ENCODE peak calls at places on chromosomes 16 and 17, in nine cellular contexts. F, W, D, A, S, G, I, E and Q are unnamed samples.

GRCh38 chr17:50539762-50540440 is 7.1 kb upstream of the SPATA20 start:
- DNase-seq in G (no peak), A (peak; percentile 70), E (no peak), D (peak; percentile 39), I (peak; percentile 92), F (no peak), S (no peak), W (no peak), Q (peak; percentile 64)

GRCh38 chr16:68779891-68780290 is 42.8 kb downstream of the CDH1 start:
- DNase-seq in A (peak; percentile 42), I (no peak), E (no peak), G (no peak), D (no peak), S (no peak), W (no peak), F (no peak), Q (no peak)

GRCh38 chr16:1019934-1020305 is 38.4 kb downstream of the SOX8 start:
- DNase-seq in I (no peak), A (no peak), S (no peak), G (no peak), W (no peak), D (no peak), E (no peak), F (no peak), Q (no peak)

GRCh38 chr16:5639531-5639930 is 541.9 kb upstream of the EEF2KMT start:
- DNase-seq in E (no peak), S (no peak), D (no peak), F (no peak), G (no peak), A (no peak), W (no peak), I (no peak), Q (no peak)

GRCh38 chr16:75837264-75837663 is 111.0 kb upstream of the CPHXL start:
- DNase-seq in G (no peak), F (no peak), W (no peak), D (no peak), E (no peak), I (no peak), S (no peak), A (no peak), Q (peak; percentile 28)

GRCh38 chr17:32396343-32396742 is 46.4 kb downstream of the ZNF207 start:
- DNase-seq in S (no peak), G (no peak), D (no peak), W (no peak), A (peak; percentile 23), F (no peak), E (no peak), I (no peak), Q (no peak)

GRCh38 chr17:75664099-75664549 is 2.8 kb downstream of the RECQL5 start:
- DNase-seq in W (no peak), G (no peak), E (no peak), S (no peak), D (no peak), A (no peak), F (no peak), I (no peak), Q (no peak)

GRCh38 chr17:17079761-17080160 is 37.5 kb downstream of the MPRIP start:
- DNase-seq in F (peak; percentile 80), S (no peak), W (no peak), D (no peak), I (no peak), G (no peak), A (no peak), E (peak; percentile 40), Q (no peak)

GRCh38 chr17:81509048-81509686 is 3.4 kb downstream of the ACTG1 start:
- DNase-seq in W (no peak), G (no peak), F (no peak), D (peak; percentile 69), E (no peak), S (peak; percentile 61), I (peak; percentile 40), A (peak; percentile 48), Q (peak; percentile 54)

GRCh38 chr16:3468501-3468900 is 25.0 kb downstream of the NAA60 start:
- DNase-seq in D (no peak), F (peak; percentile 12), A (no peak), W (no peak), E (no peak), G (no peak), S (no peak), I (no peak), Q (no peak)
- H3K9me3 ChIP-seq in D (no peaks in the 10 kb centered on the region), F (no peaks in the 10 kb centered on the region), A (no peaks in the 10 kb centered on the region), W (no peaks in the 10 kb centered on the region), E (no peaks in the 10 kb centered on the region), G (no peaks in the 10 kb centered on the region), S (no peaks in the 10 kb centered on the region), I (no peaks in the 10 kb centered on the region), Q (no peaks in the 10 kb centered on the region)

DNA sequence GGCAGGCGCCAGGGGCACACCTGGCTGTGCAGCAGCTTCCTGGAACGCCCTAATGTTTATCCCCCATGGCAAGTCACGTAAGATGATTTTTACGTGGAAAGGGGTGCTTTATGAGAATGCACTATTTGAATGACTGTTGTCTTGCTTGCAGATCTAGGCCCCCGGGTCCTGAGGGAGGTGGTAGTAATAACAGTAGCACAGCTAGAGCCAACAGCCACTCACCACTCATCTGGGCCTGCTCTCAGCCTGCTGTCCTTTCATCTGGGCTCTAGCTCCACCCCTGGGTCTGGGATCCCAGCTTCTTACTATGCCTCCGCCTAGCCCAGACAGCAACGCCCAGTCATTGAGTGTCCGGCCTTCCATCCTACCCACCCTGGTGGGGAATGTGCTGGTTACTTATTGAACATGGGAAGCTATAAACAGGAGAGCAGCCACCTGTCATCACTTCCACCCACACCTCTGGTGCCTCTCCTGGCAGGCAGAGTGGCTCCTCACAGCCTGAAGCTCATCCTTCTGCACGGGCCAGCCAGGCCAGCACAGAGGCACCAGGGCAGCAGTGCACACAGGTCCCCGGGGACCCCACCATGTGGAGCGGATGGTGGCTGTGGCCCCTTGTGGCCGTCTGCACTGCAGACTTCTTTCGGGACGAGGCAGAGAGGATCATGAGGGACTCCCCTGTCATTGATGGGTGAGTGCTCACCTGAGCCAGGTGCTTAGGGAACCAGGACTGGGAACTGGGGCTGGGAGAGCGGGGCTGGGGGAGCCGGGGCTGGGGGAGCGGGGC is 16.6 kb downstream of the DPEP1 start:
- DNase-seq in I (no peak), D (no peak), A (peak; percentile 50), E (no peak), F (no peak), W (no peak), S (no peak), G (no peak), Q (no peak)
- H3K4me1 ChIP-seq in I (peaks cover 16% of the 10 kb centered on the region), D (peaks cover 27% of the 10 kb centered on the region), A (no peaks in the 10 kb centered on the region), E (no peaks in the 10 kb centered on the region), F (no peaks in the 10 kb centered on the region), W (peaks cover 16% of the 10 kb centered on the region), S (no peaks in the 10 kb centered on the region), G (peaks cover 22% of the 10 kb centered on the region), Q (no peaks in the 10 kb centered on the region)

GRCh38 chr16:12735805-12736204 is 67.9 kb downstream of the CPPED1 start:
- DNase-seq in E (no peak), G (no peak), I (no peak), D (no peak), F (no peak), S (no peak), A (no peak), W (no peak), Q (no peak)

GRCh38 chr16:12728471-12728870 is 75.2 kb downstream of the CPPED1 start:
- DNase-seq in I (no peak), F (no peak), D (no peak), A (no peak), S (no peak), G (no peak), E (no peak), W (no peak), Q (no peak)

GRCh38 chr16:12737563-12737962 is 66.1 kb downstream of the CPPED1 start:
- DNase-seq in D (no peak), S (no peak), E (no peak), W (no peak), I (no peak), A (no peak), F (no peak), G (no peak), Q (no peak)

GRCh38 chr16:12729448-12729847 is 74.2 kb downstream of the CPPED1 start:
- DNase-seq in G (no peak), D (no peak), S (no peak), W (no peak), E (no peak), A (no peak), I (peak; percentile 52), F (no peak), Q (no peak)

DNA sequence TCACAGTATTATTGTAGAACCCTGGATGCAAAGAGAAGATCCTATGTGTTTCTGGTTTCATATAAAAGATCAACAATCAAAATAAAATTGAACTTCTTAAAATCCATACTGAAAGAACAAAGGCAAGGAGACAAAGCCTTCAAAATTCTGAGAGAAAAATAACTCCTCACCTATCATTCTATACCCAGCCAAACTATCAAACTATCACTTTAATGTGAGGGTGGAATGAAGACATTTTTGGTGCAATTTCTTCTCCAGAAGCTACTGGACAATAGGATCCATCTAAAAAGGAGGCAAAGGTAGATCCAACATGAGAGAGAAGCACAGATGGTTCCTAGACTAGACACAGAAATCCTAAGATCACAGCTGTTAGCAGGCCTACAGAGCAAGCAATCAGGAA is 71.1 kb downstream of the CPPED1 start:
- DNase-seq in W (no peak), S (no peak), D (no peak), E (no peak), G (no peak), F (no peak), A (no peak), I (no peak), Q (no peak)
- H3K9me3 ChIP-seq in W (peaks cover 3% of the 10 kb centered on the region), S (no peaks in the 10 kb centered on the region), D (peaks cover 20% of the 10 kb centered on the region), E (no peaks in the 10 kb centered on the region), G (peaks cover 10% of the 10 kb centered on the region), F (peaks cover 15% of the 10 kb centered on the region), A (peaks cover 13% of the 10 kb centered on the region), I (peaks cover 9% of the 10 kb centered on the region), Q (no peaks in the 10 kb centered on the region)

GRCh38 chr16:53625221-53625620 is 78.4 kb downstream of the RPGRIP1L start:
- DNase-seq in E (no peak), I (no peak), F (no peak), W (no peak), S (no peak), D (no peak), A (no peak), G (no peak), Q (no peak)

GRCh38 chr16:53629607-53630312 is 73.9 kb downstream of the RPGRIP1L start:
- DNase-seq in F (no peak), I (no peak), G (no peak), D (no peak), A (peak; percentile 21), E (no peak), W (no peak), S (no peak), Q (no peak)

GRCh38 chr16:53629151-53629550 is 74.5 kb downstream of the RPGRIP1L start:
- DNase-seq in A (no peak), F (no peak), S (no peak), G (no peak), W (no peak), I (no peak), E (no peak), D (no peak), Q (no peak)

GRCh38 chr16:53626161-53626560 is 77.5 kb downstream of the RPGRIP1L start:
- DNase-seq in A (no peak), D (no peak), F (no peak), E (no peak), W (no peak), G (no peak), S (no peak), I (no peak), Q (no peak)

DNA sequence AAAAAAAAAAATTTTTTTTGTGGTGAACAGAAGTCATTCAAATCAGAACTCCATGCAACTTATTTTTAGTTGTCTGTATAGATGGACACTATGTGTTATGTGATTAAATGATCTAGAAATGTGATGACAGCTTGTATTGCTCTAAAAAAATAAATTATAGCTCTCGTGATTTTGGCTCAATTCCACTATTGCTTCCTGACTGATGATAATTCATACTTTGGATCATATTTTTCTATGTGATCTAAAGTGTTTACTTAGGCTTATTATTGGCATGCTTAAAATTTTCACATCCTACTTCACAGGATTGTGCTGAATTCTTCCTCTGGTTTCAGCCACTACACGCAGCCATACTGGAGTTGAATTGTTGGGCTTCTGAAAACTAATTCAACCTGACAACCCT is 76.8 kb downstream of the RPGRIP1L start:
- DNase-seq in E (no peak), I (no peak), F (no peak), A (no peak), S (no peak), G (no peak), D (no peak), W (no peak), Q (no peak)
- H3K4me1 ChIP-seq in E (no peaks in the 10 kb centered on the region), I (no peaks in the 10 kb centered on the region), F (no peaks in the 10 kb centered on the region), A (no peaks in the 10 kb centered on the region), S (no peaks in the 10 kb centered on the region), G (no peaks in the 10 kb centered on the region), D (no peaks in the 10 kb centered on the region), W (no peaks in the 10 kb centered on the region), Q (no peaks in the 10 kb centered on the region)